ENCODE peak calls at places on chromosomes 12 and 14, in seven cellular contexts. One of them, this sample, is unnamed.

GRCh38 chr12:123494124-123494843 is 36.3 kb downstream of the SNRNP35 start:
- DNase-seq in IMR-90: no peak
- DNase-seq in heart right ventricle: no peak
- DNase-seq in SK-N-DZ: no peak
- DNase-seq in HT1080: no peak
- DNase-seq in cardiac fibroblast: no peak
- DNase-seq in prostate gland: no peak
- DNase-seq in this sample: no peak

GRCh38 chr14:35045798-35046047 is 349 bp upstream of the FAM177A1 start:
- DNase-seq in IMR-90: no peak
- DNase-seq in heart right ventricle: no peak
- DNase-seq in SK-N-DZ: no peak
- DNase-seq in HT1080: no peak
- DNase-seq in cardiac fibroblast: no peak
- DNase-seq in prostate gland: no peak
- DNase-seq in this sample: no peak

GRCh38 chr12:42673535-42673934 is 84.0 kb upstream of the PRICKLE1 start:
- DNase-seq in IMR-90: no peak
- DNase-seq in heart right ventricle: no peak
- DNase-seq in SK-N-DZ: no peak
- DNase-seq in HT1080: no peak
- DNase-seq in cardiac fibroblast: no peak
- DNase-seq in prostate gland: no peak
- DNase-seq in this sample: no peak

GRCh38 chr12:112165624-112166023 is 40.3 kb downstream of the TRAFD1 start:
- DNase-seq in IMR-90: no peak
- DNase-seq in heart right ventricle: no peak
- DNase-seq in SK-N-DZ: no peak
- DNase-seq in HT1080: no peak
- DNase-seq in cardiac fibroblast: no peak
- DNase-seq in prostate gland: no peak
- DNase-seq in this sample: no peak

GRCh38 chr12:46771268-46771837 is 54.4 kb downstream of the SLC38A4 start:
- DNase-seq in IMR-90: peak
- DNase-seq in heart right ventricle: no peak
- DNase-seq in SK-N-DZ: no peak
- DNase-seq in HT1080: peak
- DNase-seq in cardiac fibroblast: peak
- DNase-seq in prostate gland: no peak
- DNase-seq in this sample: peak

GRCh38 chr12:26867084-26867483 is 34.1 kb upstream of the ITPR2 start:
- DNase-seq in IMR-90: no peak
- DNase-seq in heart right ventricle: no peak
- DNase-seq in SK-N-DZ: no peak
- DNase-seq in HT1080: no peak
- DNase-seq in cardiac fibroblast: peak
- DNase-seq in prostate gland: no peak
- DNase-seq in this sample: no peak

GRCh38 chr12:41944241-41944640 is 200.4 kb downstream of the GXYLT1 start:
- DNase-seq in IMR-90: no peak
- DNase-seq in heart right ventricle: no peak
- DNase-seq in SK-N-DZ: no peak
- DNase-seq in HT1080: no peak
- DNase-seq in cardiac fibroblast: no peak
- DNase-seq in prostate gland: no peak
- DNase-seq in this sample: peak

GRCh38 chr12:119959435-119959834 is 29.6 kb upstream of the BICDL1 start:
- DNase-seq in IMR-90: no peak
- DNase-seq in heart right ventricle: no peak
- DNase-seq in SK-N-DZ: no peak
- DNase-seq in HT1080: no peak
- DNase-seq in cardiac fibroblast: no peak
- DNase-seq in prostate gland: peak
- DNase-seq in this sample: peak